ENCODE peak calls at places on chromosomes 16 and 17, in nine cellular contexts. C is neural crest cell; V is NCI-H1694 treated with DMSO at 0.1 percent for 48 hours; N is endothelial cell; Q is lower lobe of right lung; H is NCI-H774; Y is stimulated activated CD8-positive, alpha-beta memory T cell treated with anti-CD3 and anti-CD28 coated beads, Interleukin-4, amount 100 ng/mL, for 48 hours; M is NCI-H1092 treated with DMSO at 0.1 percent for 48 hours; G is AG20443. K is an unnamed sample.

GRCh38 chr16:83660282-83660681 is 147.5 kb upstream of the HSBP1 start:
- DNase-seq in M (no peak), C (no peak), Q (no peak), N (no peak), G (no peak), H (no peak), Y (no peak), V (no peak), K (no peak)

GRCh38 chr16:3846595-3847091 is 33.9 kb downstream of the CREBBP start:
- DNase-seq in C (no peak), N (no peak), M (no peak), Y (no peak), Q (no peak), V (no peak), G (no peak), H (no peak), K (no peak)

GRCh38 chr16:57469917-57470470 is 7.5 kb downstream of the POLR2C start:
- DNase-seq in V (no peak), C (no peak), H (no peak), Q (no peak), M (no peak), G (no peak), N (no peak), Y (peak), K (no peak)

GRCh38 chr16:49842972-49843371 is 12.9 kb downstream of the ZNF423 start:
- DNase-seq in M (no peak), V (no peak), C (no peak), Y (no peak), Q (no peak), G (no peak), H (no peak), N (no peak), K (no peak)

GRCh38 chr16:57514891-57515600 is 21.3 kb downstream of the CCDC102A start:
- DNase-seq in G (no peak), H (no peak), Y (no peak), N (peak), M (no peak), Q (peak), V (no peak), C (no peak), K (no peak)

GRCh38 chr16:55466209-55466608 is 12.8 kb upstream of the MMP2 start:
- DNase-seq in V (no peak), C (no peak), M (no peak), N (no peak), Q (no peak), H (no peak), Y (no peak), G (no peak), K (no peak)

GRCh38 chr17:43094129-43094834 is 30.9 kb downstream of the BRCA1 start:
- DNase-seq in N (no peak), G (peak), Y (no peak), M (no peak), C (no peak), V (peak), H (no peak), Q (no peak), K (no peak)

GRCh38 chr16:21598676-21599157 is 660 bp upstream of the METTL9 start:
- DNase-seq in V (no peak), H (no peak), Y (no peak), Q (no peak), N (peak), M (peak), G (peak), C (peak), K (peak)

GRCh38 chr16:66058181-66058580 is 308.3 kb upstream of the CDH5 start:
- DNase-seq in C (no peak), Y (no peak), H (no peak), M (no peak), G (peak), N (no peak), V (no peak), Q (no peak), K (no peak)

GRCh38 chr17:17304521-17304985 is 1.4 kb downstream of the NT5M start:
- DNase-seq in C (no peak), Q (no peak), G (no peak), V (no peak), M (no peak), H (no peak), N (no peak), Y (peak), K (peak)

GRCh38 chr17:44925731-44926697 is 10.7 kb upstream of the GFAP start:
- DNase-seq in N (no peak), C (no peak), H (no peak), M (no peak), V (no peak), Q (peak), Y (no peak), G (no peak), K (no peak)

GRCh38 chr16:89315791-89316581 is 98.5 kb downstream of the ZNF778 start:
- DNase-seq in H (no peak), V (no peak), M (no peak), C (no peak), Q (peak), Y (peak), N (peak), G (peak), K (peak)